ENCODE peak calls at places on chromosomes 2 and 18, in five cellular contexts. I, C, N, Z and M are unnamed samples.

GRCh38 chr2:128535928-128536327 is 217.3 kb upstream of the HS6ST1 start:
- DNase-seq in I (no peak), Z (no peak), N (no peak), C (no peak), M (no peak)

GRCh38 chr18:5961828-5962150 is 66.5 kb upstream of the TMEM200C start:
- DNase-seq in N (no peak), I (no peak), Z (no peak), C (no peak), M (no peak)

GRCh38 chr2:212709287-212709686 is 170.7 kb upstream of the ERBB4 start:
- DNase-seq in Z (no peak), I (no peak), N (no peak), C (no peak), M (no peak)

GRCh38 chr2:86671304-86671981 is 47.8 kb upstream of the RNF103 start:
- DNase-seq in Z (no peak), C (no peak), N (no peak), I (no peak), M (no peak)

GRCh38 chr2:158006961-158007664 is 94.6 kb upstream of the UPP2 start:
- DNase-seq in I (no peak), N (no peak), Z (no peak), C (no peak), M (no peak)

GRCh38 chr18:58484989-58485962 is 143.6 kb downstream of the ALPK2 start:
- DNase-seq in C (no peak), Z (no peak), I (no peak), N (no peak), M (no peak)

GRCh38 chr2:25103287-25103871 is 61.5 kb downstream of the EFR3B start:
- DNase-seq in I (no peak), C (no peak), Z (no peak), N (no peak), M (no peak)

GRCh38 chr2:112121682-112122254 is 16.4 kb upstream of the FBLN7 start:
- DNase-seq in I (peak; percentile 53), Z (no peak), C (no peak), N (no peak), M (no peak)

GRCh38 chr2:53173126-53173525 is 594.5 kb upstream of the CHAC2 start:
- DNase-seq in Z (no peak), I (no peak), N (no peak), C (no peak), M (no peak)

GRCh38 chr18:79400091-79400590 is 4.4 kb downstream of the NFATC1 start:
- DNase-seq in N (peak; percentile 90), I (peak; percentile 50), Z (peak; percentile 88), C (peak; percentile 76), M (no peak)
- H3K4me1 ChIP-seq in N (peaks cover 85% of the 10 kb centered on the region), I (peaks cover 68% of the 10 kb centered on the region), Z (no peaks in the 10 kb centered on the region), C (no peaks in the 10 kb centered on the region), M (peaks cover 47% of the 10 kb centered on the region)

GRCh38 chr2:65562890-65563289 is 130.5 kb upstream of the SPRED2 start:
- DNase-seq in N (no peak), C (no peak), I (no peak), Z (no peak), M (no peak)
- H3K27ac ChIP-seq in N (no peak overlapping the region), C (no peak overlapping the region), I (no peak overlapping the region), Z (no peak overlapping the region), M (no peak overlapping the region)

GRCh38 chr2:193088026-193088425 is 893.3 kb upstream of the TMEFF2 start:
- DNase-seq in I (no peak), Z (no peak), C (no peak), N (no peak), M (no peak)
- H3K4me3 ChIP-seq in I (no peak overlapping the region), Z (no peak overlapping the region), C (no peak overlapping the region), N (no peak overlapping the region), M (no peak overlapping the region)

DNA sequence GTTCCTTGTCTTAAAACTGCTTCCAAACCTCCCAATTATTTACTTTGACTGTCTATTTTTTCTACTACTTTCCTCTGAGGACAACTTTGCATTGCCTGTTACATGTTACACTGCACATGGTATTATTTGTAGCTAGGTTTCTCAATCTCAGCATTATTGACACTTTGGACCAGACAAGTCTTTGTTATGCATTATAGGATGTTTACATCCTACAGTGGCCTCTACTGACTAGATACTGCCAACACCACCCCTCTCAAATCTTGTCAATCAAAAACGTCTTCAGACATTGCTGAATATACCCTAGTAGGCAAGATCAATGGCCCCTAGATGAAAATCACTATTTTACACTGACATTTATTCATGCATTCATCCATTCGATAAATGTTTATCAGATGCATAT is 129.6 kb upstream of the DNAJC10 start:
- DNase-seq in N (no peak), C (no peak), Z (no peak), I (no peak), M (no peak)
- H3K4me1 ChIP-seq in N (no peaks in the 10 kb centered on the region), C (no peaks in the 10 kb centered on the region), Z (peaks cover 5% of the 10 kb centered on the region), I (no peaks in the 10 kb centered on the region), M (no peaks in the 10 kb centered on the region)

GRCh38 chr2:113234721-113235346 is 43.9 kb downstream of the PAX8 start:
- DNase-seq in Z (no peak), N (no peak), C (no peak), I (no peak), M (no peak)
- H3K27ac ChIP-seq in Z (no peak overlapping the region), N (no peak overlapping the region), C (no peak overlapping the region), I (peak overlapping the region; percentile 34), M (peak overlapping the region; percentile 80)

GRCh38 chr18:55768255-55768654 is 180.3 kb upstream of the TCF4 start:
- DNase-seq in C (no peak), N (no peak), Z (no peak), I (no peak), M (no peak)

GRCh38 chr18:55764382-55764781 is 176.4 kb upstream of the TCF4 start:
- DNase-seq in Z (no peak), C (no peak), N (no peak), I (no peak), M (no peak)

GRCh38 chr18:55763805-55764204 is 175.8 kb upstream of the TCF4 start:
- DNase-seq in I (no peak), C (no peak), Z (no peak), N (no peak), M (no peak)

GRCh38 chr18:55762424-55762823 is 174.4 kb upstream of the TCF4 start:
- DNase-seq in N (no peak), C (no peak), Z (no peak), I (no peak), M (no peak)

DNA sequence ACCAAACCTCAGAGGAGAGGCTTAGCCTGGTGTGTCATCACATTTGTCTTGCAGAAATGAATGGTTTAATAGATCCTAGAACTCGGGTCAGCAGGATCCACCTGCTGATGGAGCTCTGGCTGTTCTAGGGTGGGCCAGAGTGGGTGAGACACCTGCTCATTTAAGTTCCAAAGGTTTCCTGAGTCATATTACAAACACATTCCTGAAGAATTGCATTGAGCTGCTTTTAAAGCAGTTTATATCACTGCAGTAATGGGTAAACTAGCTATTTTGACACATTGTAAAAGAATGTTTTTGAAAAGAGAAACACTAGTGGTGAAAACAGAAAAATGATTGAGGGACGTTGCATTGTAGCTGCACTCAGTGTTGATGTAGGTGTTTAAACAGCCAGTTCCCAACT is 175.3 kb upstream of the TCF4 start:
- DNase-seq in C (no peak), N (no peak), I (no peak), Z (no peak), M (no peak)
- H3K4me3 ChIP-seq in C (no peak overlapping the region), N (no peak overlapping the region), I (no peak overlapping the region), Z (no peak overlapping the region), M (no peak overlapping the region)

GRCh38 chr2:37874470-37874869 is 50.6 kb upstream of the RMDN2 start:
- DNase-seq in I (no peak), C (no peak), Z (no peak), N (no peak), M (no peak)
- H3K4me1 ChIP-seq in I (no peaks in the 10 kb centered on the region), C (no peaks in the 10 kb centered on the region), Z (no peaks in the 10 kb centered on the region), N (peaks cover 11% of the 10 kb centered on the region), M (peaks cover 23% of the 10 kb centered on the region)